ENCODE peak calls at places on chromosomes 12 and 14, in four cellular contexts. I is MM.1S, B is aorta, A is T-cell. Z is an unnamed sample.

GRCh38 chr14:99432491-99432890 is 48.2 kb downstream of the SETD3 start:
- DNase-seq in I (no peak), B (no peak), A (no peak), Z (no peak)

GRCh38 chr12:110431957-110432587 is 18.1 kb downstream of the ARPC3 start:
- DNase-seq in I (no peak), B (no peak), A (no peak), Z (no peak)

GRCh38 chr14:93944348-93945069 is 17.4 kb downstream of the FAM181A start:
- DNase-seq in I (no peak), B (no peak), A (no peak), Z (no peak)

GRCh38 chr12:102691773-102692555 is 211.6 kb upstream of the IGF1 start:
- DNase-seq in I (no peak), B (no peak), A (no peak), Z (no peak)

GRCh38 chr14:53962954-53963490 is 6.4 kb upstream of the BMP4 start:
- DNase-seq in I (no peak), B (no peak), A (no peak), Z (no peak)

GRCh38 chr14:66117600-66117999 is 368.6 kb upstream of the CCDC196 start:
- DNase-seq in I (no peak), B (no peak), A (no peak), Z (no peak)

GRCh38 chr12:1374296-1374695 is 220.1 kb downstream of the FBXL14 start:
- DNase-seq in I (no peak), B (no peak), A (no peak), Z (no peak)

GRCh38 chr14:96592591-96593388 is 90.6 kb downstream of the PAPOLA start:
- DNase-seq in I (peak), B (no peak), A (peak), Z (no peak)

Z was measured in sciatic nerve.